ENCODE peak calls at places on chromosomes 11 and 22, in six cellular contexts. V is NCI-H510A; B is HTR-8/SVneo; X is stimulated activated CD4-positive, alpha-beta T cell treated with anti-CD3 and anti-CD28 coated beads, Interleukin-2, amount 100 ng/mL, for 48 hours; P is stimulated activated CD8-positive, alpha-beta memory T cell treated with anti-CD3 and anti-CD28 coated beads, Interleukin-15, amount 100 ng/mL, for 1 hour; A is bronchial epithelial cell. F is an unnamed sample.

GRCh38 chr11:3123761-3124733 is 41.1 kb downstream of the OSBPL5 start:
- DNase-seq in V (no peak), B (peak), X (no peak), P (no peak), A (peak), F (peak)

GRCh38 chr11:124920870-124921609 is 2.0 kb downstream of the HEPN1 start:
- DNase-seq in V (no peak), B (no peak), X (peak), P (peak), A (peak), F (peak)

GRCh38 chr22:43884600-43885318 is 7.1 kb downstream of the PNPLA5 start:
- DNase-seq in V (no peak), B (peak), X (peak), P (peak), A (peak), F (peak)

GRCh38 chr11:34988294-34989255 is 72.2 kb downstream of the PDHX start:
- DNase-seq in V (no peak), B (no peak), X (no peak), P (no peak), A (no peak), F (no peak)

GRCh38 chr22:29503811-29504372 is 23.9 kb downstream of the NEFH start:
- DNase-seq in V (no peak), B (no peak), X (no peak), P (no peak), A (no peak), F (peak)

GRCh38 chr11:105230586-105230985 is 91.0 kb upstream of the CARD18 start:
- DNase-seq in V (no peak), B (no peak), X (no peak), P (no peak), A (peak), F (no peak)

GRCh38 chr11:120028181-120028935 is 109.6 kb downstream of the TRIM29 start:
- DNase-seq in V (peak), B (no peak), X (no peak), P (no peak), A (no peak), F (no peak)

GRCh38 chr22:32971252-32971651 is 86.9 kb downstream of the SYN3 start:
- DNase-seq in V (no peak), B (no peak), X (no peak), P (no peak), A (no peak), F (no peak)

GRCh38 chr11:18706330-18707243 is 8.0 kb downstream of the TMEM86A start:
- DNase-seq in V (peak), B (no peak), X (no peak), P (peak), A (peak), F (peak)

GRCh38 chr11:9015677-9016076 is 11.9 kb upstream of the NRIP3 start:
- DNase-seq in V (no peak), B (peak), X (peak), P (peak), A (peak), F (peak)

GRCh38 chr11:105937331-105937730 is 84.7 kb downstream of the MSANTD4 start:
- DNase-seq in V (no peak), B (peak), X (no peak), P (no peak), A (peak), F (no peak)

GRCh38 chr22:43088616-43088978 is 594 bp downstream of the TTLL1 start:
- DNase-seq in V (no peak), B (no peak), X (peak), P (no peak), A (no peak), F (no peak)

GRCh38 chr22:31160328-31160978 is 471 bp downstream of the RNF185 start:
- DNase-seq in V (no peak), B (peak), X (peak), P (no peak), A (no peak), F (no peak)

GRCh38 chr11:119668685-119669084 is 60.3 kb downstream of the NECTIN1 start:
- DNase-seq in V (no peak), B (no peak), X (no peak), P (no peak), A (no peak), F (no peak)

GRCh38 chr11:27998552-27998951 is 109.4 kb downstream of the KIF18A start:
- DNase-seq in V (no peak), B (no peak), X (no peak), P (no peak), A (peak), F (no peak)

GRCh38 chr11:117902001-117902855 is 25.8 kb upstream of the FXYD6 start:
- DNase-seq in V (no peak), B (no peak), X (no peak), P (no peak), A (no peak), F (no peak)

GRCh38 chr22:29313126-29314071 is 2.1 kb downstream of the RASL10A start:
- DNase-seq in V (no peak), B (no peak), X (no peak), P (no peak), A (no peak), F (no peak)

GRCh38 chr11:112097734-112098528 is 11.3 kb downstream of the SDHD start:
- DNase-seq in V (no peak), B (no peak), X (no peak), P (no peak), A (no peak), F (no peak)

GRCh38 chr11:58061813-58062212 is 31.1 kb downstream of the OR6Q1 start:
- DNase-seq in V (no peak), B (no peak), X (no peak), P (no peak), A (peak), F (no peak)

GRCh38 chr11:35785287-35786167 is 123.0 kb downstream of the TRIM44 start:
- DNase-seq in V (no peak), B (no peak), X (no peak), P (no peak), A (peak), F (no peak)

GRCh38 chr11:75562836-75563484 is 907 bp downstream of the SERPINH1 start:
- DNase-seq in V (no peak), B (peak), X (no peak), P (no peak), A (peak), F (no peak)

GRCh38 chr22:41445171-41446056 is 1.2 kb downstream of the TOB2 start:
- DNase-seq in V (no peak), B (no peak), X (no peak), P (no peak), A (peak), F (peak)

GRCh38 chr11:123973816-123974215 is 3.8 kb downstream of the OR10S1 start:
- DNase-seq in V (no peak), B (peak), X (no peak), P (no peak), A (peak), F (no peak)

GRCh38 chr11:122100222-122101080 is 15.6 kb downstream of the BLID start:
- DNase-seq in V (no peak), B (no peak), X (no peak), P (no peak), A (peak), F (peak)

GRCh38 chr22:19806213-19807160 is 45.9 kb downstream of the TBX1 start:
- DNase-seq in V (peak), B (peak), X (no peak), P (no peak), A (peak), F (no peak)

GRCh38 chr11:87122852-87123251 is 85.1 kb downstream of the TMEM135 start:
- DNase-seq in V (no peak), B (no peak), X (no peak), P (no peak), A (no peak), F (no peak)

F was measured in ovary.